ENCODE peak calls at places on chromosomes 6 and 20, in five cellular contexts. M is SK-N-SH, W is Panc1, I is K562, K is HepG2. F is an unnamed sample.
A peak's percentile ranks its signal among the peaks of the same experiment; 100 is the strongest.

GRCh38 chr20:17969884-17970409 is 1.1 kb downstream of the MGME1 start:
- DNase-seq in W (no peak), I (peak; percentile 57), M (no peak), K (peak; percentile 71), F (peak; percentile 73)

GRCh38 chr6:39389372-39389767 is 66.9 kb upstream of the KCNK16 start:
- DNase-seq in M (peak; percentile 48), I (no peak), K (no peak), W (no peak), F (no peak)

GRCh38 chr6:152863618-152864326 is 113.2 kb downstream of the VIP start:
- DNase-seq in M (peak; percentile 36), W (peak; percentile 43), K (peak; percentile 74), I (peak; percentile 88), F (peak; percentile 60)

GRCh38 chr6:4185419-4185818 is 50.0 kb upstream of the ECI2 start:
- DNase-seq in K (no peak), I (peak; percentile 22), M (no peak), W (no peak), F (no peak)

GRCh38 chr6:40882321-40882720 is 156.7 kb downstream of the UNC5CL start:
- DNase-seq in M (peak; percentile 45), I (no peak), K (no peak), W (no peak), F (no peak)

GRCh38 chr20:49395183-49395582 is 87.3 kb downstream of the KCNB1 start:
- DNase-seq in M (no peak), I (no peak), W (no peak), K (no peak), F (no peak)

GRCh38 chr6:42171813-42172595 is 1.2 kb upstream of the GUCA1A start:
- DNase-seq in M (no peak), I (no peak), W (no peak), K (no peak), F (no peak)

GRCh38 chr6:52364480-52365166 is 2.7 kb downstream of the PAQR8 start:
- DNase-seq in I (no peak), K (no peak), W (no peak), M (no peak), F (no peak)

GRCh38 chr6:148835920-148836441 is 89.2 kb downstream of the UST start:
- DNase-seq in W (no peak), M (no peak), I (no peak), K (no peak), F (no peak)

GRCh38 chr6:71544028-71544427 is 255.4 kb downstream of the OGFRL1 start:
- DNase-seq in I (no peak), K (no peak), M (no peak), W (no peak), F (no peak)
- TF ChIP-seq REST in I (no peak), K (no peak), M (no peak), W (no peak), F (no peak)

GRCh38 chr20:62274332-62275262 is 28.2 kb upstream of the ADRM1 start:
- DNase-seq in W (no peak), K (no peak), M (no peak), I (peak; percentile 85), F (no peak)
- H3K27ac ChIP-seq in W (no peak overlapping the region), K (no peak overlapping the region), M (no peak overlapping the region), I (no peak overlapping the region), F (no peak overlapping the region)

GRCh38 chr6:34509782-34510181 is 43.9 kb downstream of the PACSIN1 start:
- DNase-seq in W (no peak), M (no peak), K (no peak), I (no peak), F (no peak)

GRCh38 chr6:34508425-34508824 is 42.5 kb downstream of the PACSIN1 start:
- DNase-seq in M (no peak), K (no peak), W (no peak), I (no peak), F (no peak)

GRCh38 chr6:34511214-34511922 is 44.8 kb downstream of the SPDEF start:
- DNase-seq in W (no peak), K (no peak), I (no peak), M (no peak), F (no peak)

GRCh38 chr6:34511923-34512737 is 44.0 kb downstream of the SPDEF start:
- DNase-seq in W (no peak), M (no peak), K (no peak), I (no peak), F (no peak)

GRCh38 chr6:34510299-34510698 is 44.4 kb downstream of the PACSIN1 start:
- DNase-seq in W (no peak), M (no peak), I (no peak), K (no peak), F (no peak)
- TF ChIP-seq REST in W (no peak), M (no peak), I (no peak), K (no peak), F (no peak)

GRCh38 chr6:13075491-13075845 is 252.9 kb downstream of the TBC1D7 start:
- DNase-seq in W (no peak), I (no peak), K (no peak), M (no peak), F (no peak)
- H3K27ac ChIP-seq in W (no peak overlapping the region), I (no peak overlapping the region), K (no peak overlapping the region), M (no peak overlapping the region), F (no peak overlapping the region)

DNA sequence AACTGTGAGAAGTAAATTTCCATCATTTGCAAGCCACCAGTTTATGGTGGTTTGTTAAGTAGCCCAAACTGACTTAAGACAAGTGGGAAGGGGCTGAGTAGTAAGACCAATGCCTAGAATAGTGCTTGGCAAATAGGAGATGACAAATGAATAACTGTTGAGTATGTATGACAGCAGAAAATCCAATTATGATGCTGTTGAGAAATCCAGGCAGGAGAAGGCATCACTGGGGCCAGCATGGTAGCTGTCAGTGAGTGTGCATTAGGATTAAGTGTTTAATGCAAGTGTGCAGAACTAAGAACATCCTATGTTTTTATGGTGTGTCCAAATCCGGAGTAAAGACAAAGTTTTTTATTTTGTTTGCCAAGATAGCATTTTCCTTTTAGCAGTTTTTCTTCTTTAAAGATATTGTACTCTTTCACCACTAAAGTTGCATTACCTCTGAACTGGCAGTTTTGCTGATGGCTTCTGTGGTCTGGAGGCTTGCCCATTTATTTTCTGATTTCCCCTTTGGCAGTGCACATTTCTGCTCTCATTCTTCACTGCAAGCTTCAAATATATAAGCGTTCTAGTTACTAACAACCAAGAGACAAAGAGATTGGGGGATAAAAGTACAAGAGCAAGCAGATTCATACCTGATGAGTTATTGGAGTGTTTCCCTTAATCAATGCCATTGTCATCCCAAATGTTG is 289.7 kb downstream of the KCNQ5 start:
- DNase-seq in I (no peak), W (no peak), M (no peak), K (no peak), F (no peak)
- TF ChIP-seq REST in I (no peak), W (no peak), M (no peak), K (no peak), F (no peak)

GRCh38 chr6:36459483-36459882 is 16.7 kb downstream of the KCTD20 start:
- DNase-seq in W (no peak), K (peak; percentile 45), M (no peak), I (no peak), F (no peak)
- H3K27ac ChIP-seq in W (no peak overlapping the region), K (no peak overlapping the region), M (no peak overlapping the region), I (no peak overlapping the region), F (no peak overlapping the region)

GRCh38 chr6:8074213-8074612 is 10.0 kb upstream of the BLOC1S5 start:
- DNase-seq in M (no peak), K (no peak), W (no peak), I (no peak), F (no peak)
- TF ChIP-seq REST in M (no peak), K (no peak), W (no peak), I (no peak), F (no peak)

DNA sequence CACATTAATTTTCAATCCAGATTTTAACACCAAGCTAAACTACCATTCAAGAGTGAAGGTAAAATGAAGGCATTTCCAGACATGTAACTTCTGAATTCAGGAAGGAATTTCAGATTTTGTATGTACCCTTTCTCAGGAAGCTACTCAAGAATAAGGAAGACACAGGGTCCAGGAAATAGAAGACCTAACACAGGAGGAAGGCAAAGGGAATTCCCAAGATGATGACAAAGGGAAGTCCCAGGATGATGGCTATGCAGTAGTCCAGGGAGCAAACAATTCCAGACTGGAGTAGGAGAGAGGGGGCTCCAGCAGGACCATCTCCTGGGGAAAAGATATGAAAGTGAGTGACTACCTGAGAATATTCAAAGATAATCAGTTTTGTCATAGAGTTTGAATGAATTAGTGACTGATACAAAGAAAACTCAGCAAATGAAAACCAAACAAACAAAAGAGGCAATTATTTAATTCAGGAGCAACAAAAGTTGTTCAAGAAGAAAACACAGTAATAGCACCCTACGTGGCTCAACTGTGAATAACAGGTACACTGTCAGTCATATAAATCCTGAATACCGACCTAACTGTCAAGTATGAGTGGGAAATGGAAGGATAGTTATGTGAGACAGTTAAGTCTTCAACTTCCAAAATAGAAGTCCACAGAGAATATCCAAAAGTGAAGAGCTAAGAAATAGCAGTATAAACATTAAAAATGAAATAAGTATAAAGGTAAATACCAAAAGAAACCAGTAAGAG is 4.0 kb downstream of the RNF24 start:
- DNase-seq in I (no peak), K (no peak), M (no peak), W (no peak), F (no peak)
- H3K27ac ChIP-seq in I (peak overlapping the region; percentile 78), K (no peak overlapping the region), M (no peak overlapping the region), W (peak overlapping the region; percentile 26), F (peak overlapping the region; percentile 1)

DNA sequence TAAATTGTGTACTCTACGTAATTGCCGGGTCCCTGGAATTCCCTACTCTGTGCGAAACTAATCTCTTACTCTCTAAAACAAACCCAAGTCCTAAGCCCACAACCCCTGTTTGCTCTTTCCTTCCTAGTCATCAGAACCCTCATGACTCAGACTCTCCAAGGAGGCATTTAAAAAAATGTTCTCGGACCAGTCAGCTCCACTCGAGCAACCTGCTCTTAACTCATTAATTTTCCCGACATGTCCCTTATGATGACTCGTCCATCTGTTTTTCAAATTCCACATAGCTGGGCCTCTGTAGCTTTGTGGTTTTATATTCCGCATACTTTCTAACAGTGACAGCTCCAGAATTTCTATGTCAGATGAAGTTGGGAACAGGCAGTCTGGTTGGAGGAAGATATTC is 2.6 kb upstream of the MUC22 start:
- DNase-seq in M (no peak), K (no peak), W (no peak), I (no peak), F (no peak)
- TF ChIP-seq REST in M (no peak), K (no peak), W (no peak), I (no peak), F (no peak)